ENCODE peak calls at places on chromosomes 2 and 18, in four cellular contexts. T, M, W and S are unnamed samples.

GRCh38 chr18:56565059-56565458 is 73.3 kb downstream of the TXNL1 start:
- DNase-seq in M (no peak), T (no peak), W (no peak), S (no peak)

GRCh38 chr2:233832869-233833812 is 21.2 kb downstream of the HJURP start:
- DNase-seq in T (no peak), W (no peak), M (no peak), S (no peak)

GRCh38 chr2:128187032-128187654 is 96.1 kb downstream of the UGGT1 start:
- DNase-seq in T (no peak), M (peak; percentile 37), W (no peak), S (peak; percentile 64)

GRCh38 chr2:29742641-29743040 is 178.7 kb downstream of the ALK start:
- DNase-seq in M (no peak), T (no peak), W (no peak), S (no peak)

GRCh38 chr18:8349608-8350323 is 259.5 kb upstream of the RAB12 start:
- DNase-seq in M (peak; percentile 47), W (no peak), T (no peak), S (no peak)

GRCh38 chr18:54278615-54279014 is 9.3 kb downstream of the POLI start:
- DNase-seq in M (no peak), W (no peak), T (no peak), S (no peak)

GRCh38 chr2:160268382-160268781 is 68.3 kb upstream of the ITGB6 start:
- DNase-seq in T (no peak), M (no peak), W (no peak), S (no peak)

GRCh38 chr2:218833023-218833609 is 1.5 kb upstream of the PRKAG3 start:
- DNase-seq in W (no peak), M (no peak), T (no peak), S (no peak)

GRCh38 chr18:37403100-37403781 is 162.4 kb downstream of the CELF4 start:
- DNase-seq in M (peak; percentile 34), T (no peak), W (peak; percentile 46), S (no peak)

GRCh38 chr2:46977899-46978298 is 62.3 kb upstream of the MCFD2 start:
- DNase-seq in T (no peak), M (no peak), W (no peak), S (peak; percentile 72)

GRCh38 chr2:46976556-46976955 is 61.0 kb upstream of the MCFD2 start:
- DNase-seq in W (no peak), M (no peak), T (no peak), S (no peak)

GRCh38 chr2:46979611-46980010 is 64.0 kb upstream of the MCFD2 start:
- DNase-seq in W (no peak), M (no peak), T (peak; percentile 74), S (peak; percentile 74)

GRCh38 chr2:46977266-46977665 is 61.7 kb upstream of the MCFD2 start:
- DNase-seq in M (no peak), T (no peak), W (no peak), S (no peak)

DNA sequence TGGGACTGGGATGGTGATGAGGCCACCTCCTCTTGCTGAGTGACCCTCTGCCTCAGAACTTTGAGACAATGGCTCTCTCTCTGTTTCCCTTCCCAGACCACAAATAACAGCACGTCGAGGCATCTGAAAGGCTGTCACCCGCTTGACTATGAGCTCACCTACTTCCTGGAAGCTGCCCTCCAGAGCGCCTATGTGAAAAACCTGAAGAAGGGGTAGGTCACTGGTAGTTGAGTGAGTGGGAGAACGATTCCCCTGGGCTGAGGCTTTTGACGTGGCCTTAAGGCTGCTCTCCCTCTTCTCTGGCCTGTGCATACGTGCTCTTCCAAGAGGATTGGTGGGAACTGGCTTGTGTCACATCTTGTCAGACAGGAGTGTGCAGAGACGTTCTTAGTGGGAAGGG is 63.1 kb upstream of the MCFD2 start:
- DNase-seq in T (no peak), W (no peak), M (no peak), S (no peak)
- H3K4me1 ChIP-seq in T (peaks cover 11% of the 10 kb centered on the region), W (peaks cover 26% of the 10 kb centered on the region), M (peaks cover 39% of the 10 kb centered on the region), S (peaks cover 12% of the 10 kb centered on the region)

GRCh38 chr2:44748-45341 is 1.5 kb downstream of the FAM110C start:
- DNase-seq in T (peak; percentile 50), M (peak; percentile 85), W (no peak), S (peak; percentile 85)
- TF ChIP-seq CTCF in T (no peak), M (peak; percentile 5), W (no peak), S (no peak)

DNA sequence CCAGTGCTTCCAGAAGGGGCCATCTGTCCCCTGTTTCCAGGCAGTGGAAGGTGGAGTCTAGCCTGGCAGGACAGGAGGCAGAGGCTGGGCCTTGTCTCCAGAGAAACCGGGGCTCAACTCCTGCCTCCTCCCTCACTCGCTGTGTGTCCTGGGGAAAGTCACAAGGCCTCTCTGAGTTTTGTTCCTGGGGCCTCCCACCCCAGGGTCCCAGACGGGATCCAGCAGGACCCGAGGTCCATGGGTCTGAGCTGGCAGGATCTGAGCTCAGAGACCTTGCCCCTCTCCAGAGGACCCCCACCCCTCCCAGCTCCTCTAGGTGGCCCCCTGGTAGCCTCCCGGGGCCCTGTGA is 72.2 kb upstream of the TAF1B start:
- DNase-seq in W (no peak), T (no peak), M (no peak), S (no peak)
- H3K27ac ChIP-seq in W (peak overlapping the region; percentile 78), T (no peak overlapping the region), M (no peak overlapping the region), S (no peak overlapping the region)

DNA sequence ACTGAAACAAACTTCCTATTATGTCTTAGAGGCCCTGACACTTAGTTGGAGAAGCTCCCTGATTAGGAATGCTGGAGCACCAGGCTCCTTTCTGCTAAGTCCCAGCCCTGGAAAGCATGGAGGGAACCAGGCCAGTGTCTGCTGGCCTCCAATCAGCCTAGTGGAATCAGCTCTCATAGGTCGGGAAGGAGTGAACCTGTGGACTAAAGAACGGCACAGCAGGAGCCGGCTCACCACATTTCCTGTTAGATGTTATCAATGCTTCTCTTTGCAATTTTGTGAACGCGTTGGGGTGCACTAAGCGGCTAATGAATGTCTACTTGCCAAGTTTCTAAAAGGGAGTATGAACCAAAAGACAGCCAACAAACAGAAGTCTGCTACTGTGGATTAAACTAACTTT is 296.6 kb downstream of the NAPG start:
- DNase-seq in W (no peak), M (no peak), T (no peak), S (no peak)
- H3K4me1 ChIP-seq in W (no peaks in the 10 kb centered on the region), M (no peaks in the 10 kb centered on the region), T (no peaks in the 10 kb centered on the region), S (no peaks in the 10 kb centered on the region)

GRCh38 chr2:156332452-156333273 is at the start of gene NR4A2:
- DNase-seq in M (peak; percentile 95), W (peak; percentile 88), T (peak; percentile 96), S (peak; percentile 94)

GRCh38 chr2:156331572-156332451 is 709 bp downstream of the NR4A2 start:
- DNase-seq in W (peak; percentile 50), M (peak; percentile 78), T (peak; percentile 88), S (peak; percentile 74)

GRCh38 chr2:156333951-156334495 is 1.5 kb upstream of the NR4A2 start:
- DNase-seq in M (peak; percentile 69), W (peak; percentile 72), T (peak; percentile 95), S (peak; percentile 87)

GRCh38 chr2:156333274-156333950 is 891 bp upstream of the NR4A2 start:
- DNase-seq in W (no peak), M (no peak), T (no peak), S (no peak)

GRCh38 chr2:156334496-156335478 is 2.3 kb upstream of the NR4A2 start:
- DNase-seq in M (peak; percentile 92), T (peak; percentile 95), W (peak; percentile 94), S (peak; percentile 85)
- TF ChIP-seq CTCF in M (peak; percentile 17), T (no peak), W (peak; percentile 40), S (no peak)

GRCh38 chr2:232655392-232655791 is 22.0 kb downstream of the EFHD1 start:
- DNase-seq in W (no peak), T (peak; percentile 0), M (no peak), S (no peak)
- H3K27ac ChIP-seq in W (no peak overlapping the region), T (no peak overlapping the region), M (no peak overlapping the region), S (no peak overlapping the region)

DNA sequence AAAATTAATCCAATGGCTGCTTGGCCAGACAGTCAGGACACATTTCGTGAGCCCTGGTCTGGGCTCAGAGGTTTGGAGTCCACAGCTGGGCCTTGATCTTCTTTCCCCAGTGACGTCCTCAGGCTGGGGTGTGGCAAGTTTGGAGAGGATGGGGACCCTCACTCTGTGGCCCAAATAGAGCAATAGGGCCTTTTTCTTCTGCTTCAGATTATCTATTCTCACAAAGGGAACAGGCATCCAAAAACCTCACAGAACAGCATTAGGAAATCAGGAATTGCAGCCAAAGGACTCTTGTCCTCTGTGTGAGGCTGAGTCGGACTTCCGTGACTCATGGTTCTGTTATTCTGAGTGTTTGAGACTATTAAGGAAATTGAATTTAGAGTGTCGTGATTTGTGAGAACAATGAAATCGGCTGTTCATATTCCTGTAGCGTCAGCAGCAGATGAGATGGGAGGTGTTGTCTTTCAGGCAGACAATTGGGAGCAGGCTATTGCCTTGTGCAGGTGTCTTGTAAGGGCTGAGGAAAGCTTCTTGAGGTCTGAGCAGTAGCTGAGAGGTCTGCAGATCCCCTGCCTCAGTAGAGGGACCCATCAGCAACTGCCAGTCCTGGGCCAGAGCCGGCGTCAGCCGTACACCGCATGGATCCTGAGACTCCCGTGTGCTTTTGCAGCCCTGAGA is 113.8 kb downstream of the SH3RF3 start:
- DNase-seq in M (peak; percentile 29), W (peak; percentile 57), T (no peak), S (no peak)
- H3K4me1 ChIP-seq in M (peaks cover 25% of the 10 kb centered on the region), W (peaks cover 99% of the 10 kb centered on the region), T (peaks cover 20% of the 10 kb centered on the region), S (no peaks in the 10 kb centered on the region)